ENCODE peak calls at places on chromosomes 7 and 10, in eight cellular contexts. One of them, this sample, is unnamed.

GRCh38 chr7:100158229-100159098 is at the start of gene TRAPPC14:
- DNase-seq in MM.1S: peak; percentile 78
- DNase-seq in mammary epithelial cell: peak; percentile 65
- DNase-seq in pancreas: peak; percentile 95
- DNase-seq in upper lobe of right lung: peak; percentile 97
- DNase-seq in IMR-90: peak; percentile 70
- DNase-seq in SJSA1: peak; percentile 94
- DNase-seq in sigmoid colon: peak; percentile 94
- DNase-seq in this sample: peak; percentile 82

GRCh38 chr10:90930070-90930837 is 9.4 kb upstream of the ANKRD1 start:
- DNase-seq in sigmoid colon: no peak
- DNase-seq in mammary epithelial cell: peak; percentile 14
- DNase-seq in upper lobe of right lung: no peak
- DNase-seq in MM.1S: no peak
- DNase-seq in SJSA1: peak; percentile 89
- DNase-seq in pancreas: no peak
- DNase-seq in IMR-90: peak; percentile 75
- DNase-seq in this sample: no peak

GRCh38 chr7:30140456-30140855 is 5.7 kb downstream of the MTURN start:
- DNase-seq in pancreas: no peak
- DNase-seq in SJSA1: no peak
- DNase-seq in mammary epithelial cell: no peak
- DNase-seq in sigmoid colon: no peak
- DNase-seq in MM.1S: no peak
- DNase-seq in IMR-90: no peak
- DNase-seq in upper lobe of right lung: no peak
- DNase-seq in this sample: no peak

GRCh38 chr10:76306859-76307258 is 875.4 kb downstream of the LRMDA start:
- DNase-seq in mammary epithelial cell: no peak
- DNase-seq in upper lobe of right lung: no peak
- DNase-seq in sigmoid colon: no peak
- DNase-seq in IMR-90: peak; percentile 68
- DNase-seq in MM.1S: no peak
- DNase-seq in pancreas: no peak
- DNase-seq in SJSA1: no peak
- DNase-seq in this sample: no peak

GRCh38 chr7:106050743-106051110 is 61.4 kb downstream of the SYPL1 start:
- DNase-seq in mammary epithelial cell: peak; percentile 60
- DNase-seq in sigmoid colon: no peak
- DNase-seq in upper lobe of right lung: no peak
- DNase-seq in SJSA1: no peak
- DNase-seq in pancreas: no peak
- DNase-seq in MM.1S: no peak
- DNase-seq in IMR-90: peak; percentile 50
- DNase-seq in this sample: no peak

GRCh38 chr10:15439381-15439837 is 68.3 kb upstream of the FAM171A1 start:
- DNase-seq in MM.1S: no peak
- DNase-seq in IMR-90: peak; percentile 11
- DNase-seq in upper lobe of right lung: no peak
- DNase-seq in SJSA1: no peak
- DNase-seq in pancreas: no peak
- DNase-seq in mammary epithelial cell: peak; percentile 3
- DNase-seq in sigmoid colon: peak; percentile 70
- DNase-seq in this sample: peak; percentile 13

GRCh38 chr10:110401401-110402076 is 96.2 kb upstream of the DUSP5 start:
- DNase-seq in pancreas: no peak
- DNase-seq in sigmoid colon: no peak
- DNase-seq in upper lobe of right lung: no peak
- DNase-seq in SJSA1: no peak
- DNase-seq in mammary epithelial cell: no peak
- DNase-seq in IMR-90: no peak
- DNase-seq in MM.1S: no peak
- DNase-seq in this sample: no peak

GRCh38 chr7:130273863-130274262 is 7.2 kb downstream of the CPA2 start:
- DNase-seq in SJSA1: no peak
- DNase-seq in MM.1S: no peak
- DNase-seq in mammary epithelial cell: no peak
- DNase-seq in IMR-90: peak; percentile 68
- DNase-seq in upper lobe of right lung: no peak
- DNase-seq in sigmoid colon: no peak
- DNase-seq in pancreas: no peak
- DNase-seq in this sample: no peak

GRCh38 chr10:34305189-34305588 is 509.9 kb downstream of the PARD3 start:
- DNase-seq in SJSA1: no peak
- DNase-seq in sigmoid colon: no peak
- DNase-seq in pancreas: no peak
- DNase-seq in upper lobe of right lung: peak; percentile 88
- DNase-seq in mammary epithelial cell: peak; percentile 57
- DNase-seq in MM.1S: no peak
- DNase-seq in IMR-90: no peak
- DNase-seq in this sample: peak; percentile 67

GRCh38 chr7:867001-867405 is 9.4 kb upstream of the GET4 start:
- DNase-seq in sigmoid colon: peak; percentile 93
- DNase-seq in IMR-90: peak; percentile 97
- DNase-seq in MM.1S: no peak
- DNase-seq in pancreas: no peak
- DNase-seq in SJSA1: no peak
- DNase-seq in mammary epithelial cell: no peak
- DNase-seq in upper lobe of right lung: no peak
- DNase-seq in this sample: no peak

GRCh38 chr7:114070246-114070645 is 151.4 kb upstream of the PPP1R3A start:
- DNase-seq in sigmoid colon: no peak
- DNase-seq in IMR-90: no peak
- DNase-seq in mammary epithelial cell: no peak
- DNase-seq in pancreas: no peak
- DNase-seq in SJSA1: no peak
- DNase-seq in MM.1S: no peak
- DNase-seq in upper lobe of right lung: no peak
- DNase-seq in this sample: no peak

GRCh38 chr10:98361131-98361633 is 53.8 kb downstream of the PYROXD2 start:
- DNase-seq in mammary epithelial cell: peak; percentile 95
- DNase-seq in upper lobe of right lung: peak; percentile 78
- DNase-seq in SJSA1: no peak
- DNase-seq in MM.1S: peak; percentile 91
- DNase-seq in pancreas: no peak
- DNase-seq in sigmoid colon: peak; percentile 89
- DNase-seq in IMR-90: peak; percentile 100
- DNase-seq in this sample: no peak

GRCh38 chr7:128158370-128158769 is 82.7 kb upstream of the LEP start:
- DNase-seq in upper lobe of right lung: no peak
- DNase-seq in MM.1S: no peak
- DNase-seq in pancreas: no peak
- DNase-seq in mammary epithelial cell: no peak
- DNase-seq in SJSA1: no peak
- DNase-seq in sigmoid colon: no peak
- DNase-seq in IMR-90: no peak
- DNase-seq in this sample: no peak

GRCh38 chr10:100697070-100697469 is 48.3 kb upstream of the PAX2 start:
- DNase-seq in IMR-90: peak; percentile 55
- DNase-seq in MM.1S: no peak
- DNase-seq in upper lobe of right lung: no peak
- DNase-seq in sigmoid colon: no peak
- DNase-seq in pancreas: no peak
- DNase-seq in mammary epithelial cell: peak; percentile 32
- DNase-seq in SJSA1: peak; percentile 59
- DNase-seq in this sample: no peak

GRCh38 chr7:81029523-81029922 is 110.7 kb upstream of the SEMA3C start:
- DNase-seq in pancreas: no peak
- DNase-seq in mammary epithelial cell: no peak
- DNase-seq in IMR-90: no peak
- DNase-seq in MM.1S: no peak
- DNase-seq in SJSA1: no peak
- DNase-seq in upper lobe of right lung: no peak
- DNase-seq in sigmoid colon: no peak
- DNase-seq in this sample: no peak

GRCh38 chr10:615583-616152 is 73.8 kb downstream of the DIP2C start:
- DNase-seq in MM.1S: no peak
- DNase-seq in pancreas: peak; percentile 36
- DNase-seq in IMR-90: peak; percentile 98
- DNase-seq in SJSA1: peak; percentile 93
- DNase-seq in mammary epithelial cell: peak; percentile 41
- DNase-seq in sigmoid colon: no peak
- DNase-seq in upper lobe of right lung: peak; percentile 20
- DNase-seq in this sample: no peak

GRCh38 chr7:45682358-45682735 is 108.2 kb downstream of the ADCY1 start:
- DNase-seq in IMR-90: no peak
- DNase-seq in MM.1S: no peak
- DNase-seq in sigmoid colon: no peak
- DNase-seq in mammary epithelial cell: no peak
- DNase-seq in upper lobe of right lung: peak; percentile 34
- DNase-seq in SJSA1: peak; percentile 16
- DNase-seq in pancreas: peak; percentile 35
- DNase-seq in this sample: no peak

GRCh38 chr10:119115921-119116320 is 12.0 kb downstream of the DENND10 start:
- DNase-seq in upper lobe of right lung: no peak
- DNase-seq in MM.1S: no peak
- DNase-seq in sigmoid colon: peak; percentile 41
- DNase-seq in mammary epithelial cell: no peak
- DNase-seq in pancreas: no peak
- DNase-seq in IMR-90: no peak
- DNase-seq in SJSA1: no peak
- DNase-seq in this sample: no peak

GRCh38 chr10:119111968-119112515 is 8.1 kb downstream of the DENND10 start:
- DNase-seq in mammary epithelial cell: no peak
- DNase-seq in pancreas: no peak
- DNase-seq in sigmoid colon: no peak
- DNase-seq in IMR-90: peak; percentile 82
- DNase-seq in upper lobe of right lung: no peak
- DNase-seq in MM.1S: no peak
- DNase-seq in SJSA1: no peak
- DNase-seq in this sample: no peak

GRCh38 chr10:119118231-119118630 is 14.3 kb downstream of the DENND10 start:
- DNase-seq in SJSA1: no peak
- DNase-seq in sigmoid colon: peak; percentile 36
- DNase-seq in IMR-90: no peak
- DNase-seq in MM.1S: no peak
- DNase-seq in upper lobe of right lung: no peak
- DNase-seq in mammary epithelial cell: no peak
- DNase-seq in pancreas: peak; percentile 5
- DNase-seq in this sample: no peak

GRCh38 chr10:119116326-119116951 is 12.5 kb downstream of the DENND10 start:
- DNase-seq in IMR-90: no peak
- DNase-seq in sigmoid colon: peak; percentile 11
- DNase-seq in MM.1S: no peak
- DNase-seq in SJSA1: no peak
- DNase-seq in upper lobe of right lung: no peak
- DNase-seq in mammary epithelial cell: no peak
- DNase-seq in pancreas: no peak
- DNase-seq in this sample: no peak

DNA sequence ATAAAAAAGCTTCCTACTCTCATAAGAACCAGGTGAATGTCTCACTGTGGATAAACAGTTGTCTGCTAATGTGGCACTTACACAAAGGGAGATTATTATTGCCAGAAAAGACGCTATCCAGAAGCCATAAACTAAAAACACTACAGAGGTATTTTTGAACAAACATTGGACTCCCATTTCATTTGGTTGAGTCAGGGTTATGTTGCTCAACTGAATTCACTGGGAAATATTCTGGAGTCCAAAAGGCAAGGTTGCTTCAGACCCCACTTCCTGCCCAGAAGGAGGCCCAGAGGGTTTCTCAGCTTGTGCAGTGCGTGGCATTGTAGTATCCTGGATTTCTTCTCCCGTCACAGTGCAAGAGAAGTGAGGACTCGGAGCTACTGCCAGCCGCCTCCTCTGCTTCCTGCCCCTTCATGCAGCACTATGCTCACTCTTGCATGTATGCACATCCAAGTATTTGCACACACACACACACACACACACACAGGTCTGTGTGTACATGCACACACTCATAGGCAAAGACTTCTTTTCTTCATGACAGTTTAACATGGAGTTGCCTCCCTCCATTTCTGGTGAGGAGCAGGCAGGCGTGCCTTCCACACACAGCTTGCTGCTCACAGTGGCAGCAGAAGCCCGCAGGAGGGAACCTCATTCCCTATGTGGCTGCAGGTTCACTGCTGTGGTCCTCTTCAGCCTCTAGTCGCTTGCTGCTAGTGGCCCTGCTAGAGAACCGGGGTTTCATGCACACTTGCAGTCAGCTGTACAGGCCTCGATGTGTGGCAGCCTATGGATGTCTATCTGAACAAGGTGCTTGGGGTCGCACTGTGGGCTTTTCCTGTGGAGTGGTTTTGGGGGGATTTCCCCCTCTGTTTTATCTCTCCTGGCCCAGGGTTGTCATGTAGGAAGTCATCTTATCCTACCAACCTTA is 10.2 kb downstream of the DENND10 start:
- DNase-seq in upper lobe of right lung: no peak
- DNase-seq in MM.1S: no peak
- DNase-seq in mammary epithelial cell: peak; percentile 31
- DNase-seq in IMR-90: peak; percentile 95
- DNase-seq in pancreas: no peak
- DNase-seq in SJSA1: no peak
- DNase-seq in sigmoid colon: peak; percentile 81
- DNase-seq in this sample: no peak
- H3K36me3 ChIP-seq in upper lobe of right lung: peaks cover 79% of the 10 kb centered on the region
- H3K36me3 ChIP-seq in MM.1S: no peaks in the 10 kb centered on the region
- H3K36me3 ChIP-seq in mammary epithelial cell: peaks cover 18% of the 10 kb centered on the region
- H3K36me3 ChIP-seq in IMR-90: peaks cover 27% of the 10 kb centered on the region
- H3K36me3 ChIP-seq in pancreas: peaks cover 20% of the 10 kb centered on the region
- H3K36me3 ChIP-seq in SJSA1: peaks cover 37% of the 10 kb centered on the region
- H3K36me3 ChIP-seq in sigmoid colon: peaks cover 23% of the 10 kb centered on the region
- H3K36me3 ChIP-seq in this sample: peaks cover 17% of the 10 kb centered on the region

GRCh38 chr7:138838166-138838565 is 40.2 kb upstream of the ATP6V0A4 start:
- DNase-seq in SJSA1: no peak
- DNase-seq in MM.1S: no peak
- DNase-seq in pancreas: no peak
- DNase-seq in IMR-90: no peak
- DNase-seq in upper lobe of right lung: no peak
- DNase-seq in mammary epithelial cell: no peak
- DNase-seq in sigmoid colon: no peak
- DNase-seq in this sample: no peak
- H3K36me3 ChIP-seq in SJSA1: no peaks in the 10 kb centered on the region
- H3K36me3 ChIP-seq in MM.1S: no peaks in the 10 kb centered on the region
- H3K36me3 ChIP-seq in pancreas: peaks cover 21% of the 10 kb centered on the region
- H3K36me3 ChIP-seq in IMR-90: no peaks in the 10 kb centered on the region
- H3K36me3 ChIP-seq in upper lobe of right lung: no peaks in the 10 kb centered on the region
- H3K36me3 ChIP-seq in mammary epithelial cell: peaks cover 2% of the 10 kb centered on the region
- H3K36me3 ChIP-seq in sigmoid colon: no peaks in the 10 kb centered on the region
- H3K36me3 ChIP-seq in this sample: peaks cover 5% of the 10 kb centered on the region

GRCh38 chr7:5223646-5224340 is 33.8 kb downstream of the WIPI2 start:
- DNase-seq in MM.1S: no peak
- DNase-seq in mammary epithelial cell: no peak
- DNase-seq in IMR-90: no peak
- DNase-seq in upper lobe of right lung: peak; percentile 59
- DNase-seq in sigmoid colon: peak; percentile 45
- DNase-seq in pancreas: peak; percentile 52
- DNase-seq in SJSA1: no peak
- DNase-seq in this sample: no peak
- H3K36me3 ChIP-seq in MM.1S: peaks cover 6% of the 10 kb centered on the region
- H3K36me3 ChIP-seq in mammary epithelial cell: peaks cover 19% of the 10 kb centered on the region
- H3K36me3 ChIP-seq in IMR-90: peaks cover 70% of the 10 kb centered on the region
- H3K36me3 ChIP-seq in upper lobe of right lung: peaks cover 90% of the 10 kb centered on the region
- H3K36me3 ChIP-seq in sigmoid colon: peaks cover 50% of the 10 kb centered on the region
- H3K36me3 ChIP-seq in pancreas: peaks cover 71% of the 10 kb centered on the region
- H3K36me3 ChIP-seq in SJSA1: peaks cover 70% of the 10 kb centered on the region
- H3K36me3 ChIP-seq in this sample: peaks cover 38% of the 10 kb centered on the region

DNA sequence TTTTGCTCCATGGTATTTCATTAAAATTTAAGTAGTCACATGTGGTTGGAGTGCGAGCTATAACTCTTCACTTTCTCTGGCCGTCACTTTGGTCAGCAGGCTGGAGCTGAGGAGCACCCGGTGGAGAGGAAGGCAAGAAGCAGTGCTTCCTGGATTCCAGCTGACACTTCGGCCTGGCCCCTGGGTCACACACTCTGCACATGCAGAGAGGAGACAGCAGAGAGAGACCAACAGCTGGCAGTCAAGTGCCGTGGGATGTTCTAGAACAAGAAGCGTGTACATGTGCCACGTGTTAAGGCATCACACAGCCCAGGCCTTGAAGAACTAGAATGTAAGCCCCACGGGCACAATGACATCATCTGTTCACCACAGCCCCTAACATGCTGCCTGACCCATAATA is 30.1 kb downstream of the PSAP start:
- DNase-seq in upper lobe of right lung: no peak
- DNase-seq in MM.1S: no peak
- DNase-seq in IMR-90: no peak
- DNase-seq in SJSA1: no peak
- DNase-seq in sigmoid colon: no peak
- DNase-seq in pancreas: no peak
- DNase-seq in mammary epithelial cell: no peak
- DNase-seq in this sample: no peak
- H3K36me3 ChIP-seq in upper lobe of right lung: peaks cover 100% of the 10 kb centered on the region
- H3K36me3 ChIP-seq in MM.1S: peaks cover under 1% of the 10 kb centered on the region
- H3K36me3 ChIP-seq in IMR-90: peaks cover 78% of the 10 kb centered on the region
- H3K36me3 ChIP-seq in SJSA1: peaks cover 96% of the 10 kb centered on the region
- H3K36me3 ChIP-seq in sigmoid colon: peaks cover 65% of the 10 kb centered on the region
- H3K36me3 ChIP-seq in pancreas: peaks cover 95% of the 10 kb centered on the region
- H3K36me3 ChIP-seq in mammary epithelial cell: peaks cover 39% of the 10 kb centered on the region
- H3K36me3 ChIP-seq in this sample: peaks cover 55% of the 10 kb centered on the region